ENCODE peak calls at places on chromosomes 2 and 18, in seven cellular contexts. H is SK-N-SH, Q is lower lobe of right lung, E is EL, D is coronary artery, P is upper lobe of right lung, I is fibroblast of villous mesenchyme. Y is an unnamed sample.

GRCh38 chr2:149040451-149040850 is 2.0 kb downstream of the LYPD6B start:
- DNase-seq in H (no peak), Q (no peak), E (peak), D (no peak), P (no peak), I (peak), Y (no peak)

GRCh38 chr18:64271264-64271663 is 122.4 kb upstream of the LINC00305 start:
- DNase-seq in H (no peak), Q (no peak), E (no peak), D (no peak), P (no peak), I (no peak), Y (no peak)

GRCh38 chr2:128638311-128638710 is 319.6 kb upstream of the HS6ST1 start:
- DNase-seq in H (no peak), Q (peak), E (no peak), D (no peak), P (peak), I (no peak), Y (no peak)

GRCh38 chr18:2794159-2794558 is 52.6 kb upstream of the EMILIN2 start:
- DNase-seq in H (no peak), Q (no peak), E (no peak), D (no peak), P (no peak), I (no peak), Y (no peak)

GRCh38 chr2:77666251-77666980 is 144.2 kb upstream of the LRRTM4 start:
- DNase-seq in H (no peak), Q (no peak), E (no peak), D (no peak), P (no peak), I (no peak), Y (no peak)

GRCh38 chr2:172606285-172606684 is 50.4 kb downstream of the PDK1 start:
- DNase-seq in H (no peak), Q (no peak), E (peak), D (no peak), P (no peak), I (no peak), Y (no peak)

GRCh38 chr2:45255568-45255967 is 246.3 kb upstream of the SIX2 start:
- DNase-seq in H (no peak), Q (no peak), E (no peak), D (no peak), P (no peak), I (no peak), Y (no peak)

GRCh38 chr2:70954886-70955285 is 19.2 kb downstream of the ATP6V1B1 start:
- DNase-seq in H (no peak), Q (no peak), E (no peak), D (peak), P (peak), I (no peak), Y (no peak)

GRCh38 chr2:198456418-198456817 is 652.0 kb downstream of the PLCL1 start:
- DNase-seq in H (no peak), Q (no peak), E (peak), D (no peak), P (no peak), I (no peak), Y (no peak)

GRCh38 chr2:2831656-2832055 is 500.6 kb upstream of the MYT1L start:
- DNase-seq in H (peak), Q (no peak), E (no peak), D (peak), P (peak), I (no peak), Y (no peak)

GRCh38 chr2:159091381-159091780 is 122.9 kb downstream of the TANC1 start:
- DNase-seq in H (no peak), Q (no peak), E (peak), D (no peak), P (no peak), I (peak), Y (peak)

GRCh38 chr2:235847576-235847975 is 320.6 kb downstream of the GBX2 start:
- DNase-seq in H (no peak), Q (no peak), E (no peak), D (no peak), P (no peak), I (no peak), Y (no peak)

GRCh38 chr2:229375241-229375640 is 104.2 kb upstream of the PID1 start:
- DNase-seq in H (no peak), Q (no peak), E (no peak), D (no peak), P (no peak), I (peak), Y (peak)